ENCODE peak calls at places on chromosomes 3 and 15, in seven cellular contexts. W, H, D, Q, B, K and F are unnamed samples.

GRCh38 chr3:178483704-178484103 is 52.5 kb upstream of the KCNMB2 start:
- DNase-seq in W (no peak), H (no peak), D (no peak), Q (no peak), B (no peak), K (no peak), F (no peak)

GRCh38 chr3:119555309-119555735 is 4.1 kb downstream of the CD80 start:
- DNase-seq in W (no peak), H (no peak), D (no peak), Q (no peak), B (no peak), K (no peak), F (no peak)

GRCh38 chr3:57792198-57792597 is 36.1 kb downstream of the SLMAP start:
- DNase-seq in W (no peak), H (no peak), D (no peak), Q (no peak), B (no peak), K (no peak), F (no peak)

GRCh38 chr3:5221701-5222100 is 34.2 kb downstream of the EDEM1 start:
- DNase-seq in W (no peak), H (no peak), D (no peak), Q (no peak), B (no peak), K (no peak), F (no peak)

GRCh38 chr15:88571153-88572029 is 24.9 kb upstream of the DET1 start:
- DNase-seq in W (no peak), H (no peak), D (no peak), Q (no peak), B (no peak), K (no peak), F (no peak)

GRCh38 chr3:155270485-155271342 is 22.8 kb downstream of the STRIT1 start:
- DNase-seq in W (no peak), H (no peak), D (no peak), Q (no peak), B (peak), K (no peak), F (no peak)

GRCh38 chr3:54443572-54444161 is 321.3 kb downstream of the CACNA2D3 start:
- DNase-seq in W (no peak), H (no peak), D (no peak), Q (no peak), B (peak), K (no peak), F (peak)

GRCh38 chr15:46654993-46655392 is 1020.2 kb downstream of the SQOR start:
- DNase-seq in W (no peak), H (no peak), D (no peak), Q (no peak), B (peak), K (no peak), F (no peak)

GRCh38 chr3:64642327-64643151 is 45.3 kb downstream of the ADAMTS9 start:
- DNase-seq in W (no peak), H (no peak), D (no peak), Q (no peak), B (peak), K (no peak), F (no peak)

GRCh38 chr15:55267401-55268053 is 22.1 kb downstream of the RAB27A start:
- DNase-seq in W (no peak), H (peak), D (no peak), Q (peak), B (no peak), K (no peak), F (no peak)

GRCh38 chr3:55160241-55160877 is 232.5 kb upstream of the LRTM1 start:
- DNase-seq in W (no peak), H (no peak), D (no peak), Q (no peak), B (peak), K (peak), F (peak)

GRCh38 chr3:46031269-46031668 is 4.0 kb upstream of the XCR1 start:
- DNase-seq in W (no peak), H (no peak), D (no peak), Q (no peak), B (no peak), K (no peak), F (peak)

GRCh38 chr3:36678216-36679013 is 85.9 kb downstream of the DCLK3 start:
- DNase-seq in W (no peak), H (no peak), D (no peak), Q (no peak), B (no peak), K (no peak), F (no peak)

GRCh38 chr15:68228143-68228970 is 1.2 kb downstream of the CLN6 start:
- DNase-seq in W (no peak), H (no peak), D (no peak), Q (no peak), B (peak), K (no peak), F (peak)

GRCh38 chr3:40623567-40623966 is 98.8 kb downstream of the ZNF621 start:
- DNase-seq in W (no peak), H (peak), D (no peak), Q (no peak), B (peak), K (no peak), F (no peak)

GRCh38 chr3:5019411-5020261 is 40.4 kb downstream of the BHLHE40 start:
- DNase-seq in W (no peak), H (peak), D (no peak), Q (peak), B (peak), K (no peak), F (no peak)

GRCh38 chr15:28096720-28097431 is 2.2 kb downstream of the OCA2 start:
- DNase-seq in W (no peak), H (no peak), D (no peak), Q (no peak), B (no peak), K (peak), F (peak)